ENCODE peak calls at places on chromosomes 6 and 20, in six cellular contexts. M is heart right ventricle, G is GM04503, P is IMR-90, S is astrocyte of the cerebellum, R is naive B cell. C is an unnamed sample.
A peak's percentile ranks its signal among the peaks of the same experiment; 100 is the strongest.

GRCh38 chr6:155224031-155224451 is 39.8 kb upstream of the CLDN20 start:
- DNase-seq in S (peak; percentile 62), P (peak; percentile 95), R (no peak), G (no peak), M (no peak), C (peak; percentile 96)

GRCh38 chr20:4443016-4443415 is 278.7 kb upstream of the PRND start:
- DNase-seq in P (no peak), S (no peak), G (no peak), M (no peak), R (no peak), C (peak; percentile 100)

GRCh38 chr6:44920952-44921491 is 407.1 kb upstream of the RUNX2 start:
- DNase-seq in G (no peak), P (no peak), R (no peak), S (no peak), M (no peak), C (peak; percentile 11)

GRCh38 chr6:147674794-147675193 is 166.3 kb downstream of the SAMD5 start:
- DNase-seq in S (no peak), M (no peak), R (no peak), G (no peak), P (no peak), C (no peak)

GRCh38 chr20:45908086-45908485 is 3.9 kb downstream of the PLTP start:
- DNase-seq in S (no peak), P (no peak), R (no peak), G (no peak), M (no peak), C (no peak)

GRCh38 chr6:52643158-52643557 is 27.8 kb upstream of the TMEM14A start:
- DNase-seq in R (no peak), M (no peak), S (no peak), G (no peak), P (peak; percentile 45), C (no peak)

GRCh38 chr6:43278524-43279078 is 19.5 kb upstream of the SLC22A7 start:
- DNase-seq in G (peak; percentile 22), M (no peak), S (no peak), R (no peak), P (peak; percentile 30), C (peak; percentile 65)

GRCh38 chr6:164928366-164929154 is 380.8 kb downstream of the C6orf118 start:
- DNase-seq in R (no peak), S (no peak), P (no peak), M (no peak), G (no peak), C (no peak)

GRCh38 chr6:142378138-142378875 is 76.5 kb downstream of the ADGRG6 start:
- DNase-seq in G (peak; percentile 68), R (no peak), S (peak; percentile 91), P (peak; percentile 89), M (no peak), C (peak; percentile 97)

GRCh38 chr6:124066995-124067552 is 263.4 kb downstream of the NKAIN2 start:
- DNase-seq in M (no peak), R (no peak), G (no peak), P (no peak), S (no peak), C (no peak)

GRCh38 chr6:169441292-169441691 is 187.6 kb upstream of the THBS2 start:
- DNase-seq in R (no peak), P (no peak), S (no peak), M (no peak), G (no peak), C (no peak)

GRCh38 chr6:134795001-134795400 is 154.9 kb downstream of the ALDH8A1 start:
- DNase-seq in G (no peak), P (no peak), M (no peak), S (no peak), R (no peak), C (no peak)

GRCh38 chr6:72328775-72329174 is 293.1 kb upstream of the KCNQ5 start:
- DNase-seq in S (no peak), G (no peak), P (no peak), R (no peak), M (no peak), C (peak; percentile 32)

GRCh38 chr20:709421-709820 is 33.8 kb upstream of the SCRT2 start:
- DNase-seq in M (peak; percentile 64), G (no peak), P (no peak), R (no peak), S (no peak), C (peak; percentile 24)

GRCh38 chr6:89221971-89222887 is 5.1 kb upstream of the GABRR1 start:
- DNase-seq in M (no peak), R (no peak), P (no peak), G (no peak), S (no peak), C (peak; percentile 58)

GRCh38 chr20:64161595-64162238 is 2.5 kb upstream of the MYT1 start:
- DNase-seq in R (no peak), G (no peak), P (peak; percentile 38), S (peak; percentile 9), M (peak; percentile 37), C (peak; percentile 37)

GRCh38 chr6:135423649-135424128 is 73.9 kb downstream of the AHI1 start:
- DNase-seq in P (peak; percentile 59), M (no peak), S (peak; percentile 11), G (peak; percentile 5), R (peak; percentile 24), C (peak; percentile 47)

GRCh38 chr20:49393803-49394202 is 88.7 kb downstream of the KCNB1 start:
- DNase-seq in P (no peak), M (no peak), S (no peak), R (no peak), G (no peak), C (no peak)

GRCh38 chr6:112287836-112288235 is 33.5 kb upstream of the LAMA4 start:
- DNase-seq in S (no peak), R (no peak), M (no peak), P (peak; percentile 24), G (no peak), C (no peak)

GRCh38 chr6:129709451-129709908 is 497 bp downstream of the ARHGAP18 start:
- DNase-seq in M (no peak), P (peak; percentile 58), R (no peak), G (peak; percentile 58), S (peak; percentile 62), C (peak; percentile 73)

GRCh38 chr20:11453430-11453829 is 464.3 kb upstream of the BTBD3 start:
- DNase-seq in M (no peak), P (peak; percentile 87), R (no peak), S (no peak), G (no peak), C (peak; percentile 80)

GRCh38 chr6:161446934-161447333 is 173.1 kb upstream of the AGPAT4 start:
- DNase-seq in S (no peak), R (no peak), G (no peak), P (no peak), M (no peak), C (no peak)

GRCh38 chr6:17622144-17622543 is 22.0 kb downstream of the FAM8A1 start:
- DNase-seq in M (no peak), G (no peak), S (no peak), R (no peak), P (no peak), C (no peak)

GRCh38 chr6:43628392-43629103 is 516 bp downstream of the GTPBP2 start:
- DNase-seq in R (peak; percentile 49), G (no peak), S (no peak), M (no peak), P (peak; percentile 34), C (peak; percentile 77)

GRCh38 chr6:1864496-1864895 is 254.8 kb downstream of the FOXC1 start:
- DNase-seq in G (no peak), M (no peak), R (no peak), S (no peak), P (no peak), C (peak; percentile 13)

GRCh38 chr6:89138173-89138572 is 7.7 kb upstream of the PM20D2 start:
- DNase-seq in P (no peak), R (no peak), G (no peak), S (no peak), M (no peak), C (no peak)

GRCh38 chr6:32954983-32955802 is 2.3 kb upstream of the HLA-DMA start:
- DNase-seq in S (no peak), P (peak; percentile 13), G (no peak), M (no peak), R (no peak), C (peak; percentile 37)

GRCh38 chr20:51360451-51361230 is 181.9 kb downstream of the NFATC2 start:
- DNase-seq in S (peak; percentile 99), G (peak; percentile 97), P (peak; percentile 100), R (no peak), M (no peak), C (peak; percentile 100)

GRCh38 chr6:55299285-55299684 is 28.0 kb upstream of the GFRAL start:
- DNase-seq in S (no peak), P (no peak), G (no peak), R (no peak), M (no peak), C (no peak)

GRCh38 chr6:87029711-87030314 is 65.1 kb downstream of the CGA start:
- DNase-seq in G (peak; percentile 16), M (no peak), S (peak; percentile 55), R (peak; percentile 7), P (peak; percentile 72), C (peak; percentile 38)

GRCh38 chr6:38909020-38909730 is 139.4 kb upstream of the GLP1R start:
- DNase-seq in M (no peak), S (no peak), G (no peak), P (no peak), R (no peak), C (no peak)

GRCh38 chr20:43715044-43715443 is 11.8 kb downstream of the GTSF1L start:
- DNase-seq in P (no peak), S (no peak), R (no peak), M (no peak), G (no peak), C (no peak)

GRCh38 chr6:54737247-54737646 is 109.3 kb upstream of the FAM83B start:
- DNase-seq in R (no peak), G (no peak), M (no peak), P (no peak), S (no peak), C (peak; percentile 28)

GRCh38 chr6:151209071-151209831 is 30.5 kb upstream of the AKAP12 start:
- DNase-seq in M (no peak), R (no peak), P (peak; percentile 20), G (no peak), S (no peak), C (peak; percentile 62)

GRCh38 chr6:53125276-53125675 is 23.4 kb downstream of the GCM1 start:
- DNase-seq in R (no peak), P (no peak), S (no peak), G (no peak), M (no peak), C (no peak)

GRCh38 chr20:9068896-9069663 is at the start of gene PLCB4:
- DNase-seq in R (no peak), P (peak; percentile 66), G (no peak), M (peak; percentile 52), S (no peak), C (peak; percentile 90)